ENCODE peak calls at places on chromosomes 7 and 10, in six cellular contexts. One of them, this sample, is unnamed.

GRCh38 chr7:74027683-74028320 is at the start of gene ELN:
- DNase-seq in renal cortical epithelial cell: no peak
- DNase-seq in HCEC 1CT: peak; percentile 11
- DNase-seq in DMS153: no peak
- DNase-seq in NAMALWA: no peak
- DNase-seq in stimulated activated CD4-positive, alpha-beta T cell treated with anti-CD3 and anti-CD28 coated beads, Interleukin-2, amount 100 ng/mL, for 48 hours: no peak
- DNase-seq in this sample: no peak

GRCh38 chr7:101882595-101883564 is 65.5 kb downstream of the CUX1 start:
- DNase-seq in NAMALWA: no peak
- DNase-seq in HCEC 1CT: peak; percentile 100
- DNase-seq in stimulated activated CD4-positive, alpha-beta T cell treated with anti-CD3 and anti-CD28 coated beads, Interleukin-2, amount 100 ng/mL, for 48 hours: no peak
- DNase-seq in renal cortical epithelial cell: peak; percentile 99
- DNase-seq in DMS153: peak; percentile 87
- DNase-seq in this sample: no peak

GRCh38 chr10:10222288-10222945 is 795.3 kb upstream of the CELF2 start:
- DNase-seq in NAMALWA: no peak
- DNase-seq in HCEC 1CT: peak; percentile 1
- DNase-seq in stimulated activated CD4-positive, alpha-beta T cell treated with anti-CD3 and anti-CD28 coated beads, Interleukin-2, amount 100 ng/mL, for 48 hours: no peak
- DNase-seq in renal cortical epithelial cell: no peak
- DNase-seq in DMS153: no peak
- DNase-seq in this sample: no peak

GRCh38 chr10:70967591-70968588 is 79.5 kb upstream of the PCBD1 start:
- DNase-seq in DMS153: no peak
- DNase-seq in stimulated activated CD4-positive, alpha-beta T cell treated with anti-CD3 and anti-CD28 coated beads, Interleukin-2, amount 100 ng/mL, for 48 hours: no peak
- DNase-seq in NAMALWA: no peak
- DNase-seq in renal cortical epithelial cell: peak; percentile 8
- DNase-seq in HCEC 1CT: no peak
- DNase-seq in this sample: no peak

GRCh38 chr7:156169474-156170370 is 357.5 kb upstream of the SHH start:
- DNase-seq in HCEC 1CT: no peak
- DNase-seq in stimulated activated CD4-positive, alpha-beta T cell treated with anti-CD3 and anti-CD28 coated beads, Interleukin-2, amount 100 ng/mL, for 48 hours: no peak
- DNase-seq in DMS153: no peak
- DNase-seq in renal cortical epithelial cell: no peak
- DNase-seq in NAMALWA: no peak
- DNase-seq in this sample: no peak

GRCh38 chr7:73894851-73895441 is 34.0 kb downstream of the TMEM270 start:
- DNase-seq in HCEC 1CT: peak; percentile 95
- DNase-seq in NAMALWA: no peak
- DNase-seq in renal cortical epithelial cell: peak; percentile 59
- DNase-seq in stimulated activated CD4-positive, alpha-beta T cell treated with anti-CD3 and anti-CD28 coated beads, Interleukin-2, amount 100 ng/mL, for 48 hours: no peak
- DNase-seq in DMS153: no peak
- DNase-seq in this sample: no peak

GRCh38 chr7:18890134-18890533 is 227.3 kb downstream of the TWIST1 start:
- DNase-seq in DMS153: no peak
- DNase-seq in NAMALWA: no peak
- DNase-seq in stimulated activated CD4-positive, alpha-beta T cell treated with anti-CD3 and anti-CD28 coated beads, Interleukin-2, amount 100 ng/mL, for 48 hours: no peak
- DNase-seq in HCEC 1CT: peak; percentile 87
- DNase-seq in renal cortical epithelial cell: peak; percentile 25
- DNase-seq in this sample: no peak

GRCh38 chr10:878333-878753 is 53.2 kb downstream of the LARP4B start:
- DNase-seq in renal cortical epithelial cell: no peak
- DNase-seq in DMS153: no peak
- DNase-seq in HCEC 1CT: no peak
- DNase-seq in NAMALWA: no peak
- DNase-seq in stimulated activated CD4-positive, alpha-beta T cell treated with anti-CD3 and anti-CD28 coated beads, Interleukin-2, amount 100 ng/mL, for 48 hours: no peak
- DNase-seq in this sample: no peak

GRCh38 chr7:27165655-27166474 is 528 bp upstream of the HOXA9 start:
- DNase-seq in DMS153: no peak
- DNase-seq in stimulated activated CD4-positive, alpha-beta T cell treated with anti-CD3 and anti-CD28 coated beads, Interleukin-2, amount 100 ng/mL, for 48 hours: no peak
- DNase-seq in renal cortical epithelial cell: no peak
- DNase-seq in NAMALWA: no peak
- DNase-seq in HCEC 1CT: peak; percentile 52
- DNase-seq in this sample: no peak

GRCh38 chr7:5636914-5637313 is 144.5 kb downstream of the RNF216 start:
- DNase-seq in DMS153: no peak
- DNase-seq in renal cortical epithelial cell: peak; percentile 71
- DNase-seq in HCEC 1CT: peak; percentile 60
- DNase-seq in stimulated activated CD4-positive, alpha-beta T cell treated with anti-CD3 and anti-CD28 coated beads, Interleukin-2, amount 100 ng/mL, for 48 hours: no peak
- DNase-seq in NAMALWA: no peak
- DNase-seq in this sample: no peak

GRCh38 chr7:74514131-74514591 is 60.5 kb downstream of the GTF2IRD1 start:
- DNase-seq in stimulated activated CD4-positive, alpha-beta T cell treated with anti-CD3 and anti-CD28 coated beads, Interleukin-2, amount 100 ng/mL, for 48 hours: no peak
- DNase-seq in DMS153: peak; percentile 81
- DNase-seq in HCEC 1CT: no peak
- DNase-seq in renal cortical epithelial cell: no peak
- DNase-seq in NAMALWA: no peak
- DNase-seq in this sample: no peak

GRCh38 chr7:129790136-129790535 is 162.6 kb downstream of the UBE2H start:
- DNase-seq in renal cortical epithelial cell: no peak
- DNase-seq in stimulated activated CD4-positive, alpha-beta T cell treated with anti-CD3 and anti-CD28 coated beads, Interleukin-2, amount 100 ng/mL, for 48 hours: no peak
- DNase-seq in HCEC 1CT: peak; percentile 68
- DNase-seq in DMS153: no peak
- DNase-seq in NAMALWA: no peak
- DNase-seq in this sample: no peak

GRCh38 chr10:112807013-112807412 is 143.0 kb upstream of the TCF7L2 start:
- DNase-seq in NAMALWA: no peak
- DNase-seq in DMS153: no peak
- DNase-seq in HCEC 1CT: no peak
- DNase-seq in stimulated activated CD4-positive, alpha-beta T cell treated with anti-CD3 and anti-CD28 coated beads, Interleukin-2, amount 100 ng/mL, for 48 hours: no peak
- DNase-seq in renal cortical epithelial cell: no peak
- DNase-seq in this sample: no peak

GRCh38 chr10:128062331-128062730 is 63.9 kb downstream of the MKI67 start:
- DNase-seq in HCEC 1CT: no peak
- DNase-seq in renal cortical epithelial cell: no peak
- DNase-seq in NAMALWA: peak; percentile 13
- DNase-seq in stimulated activated CD4-positive, alpha-beta T cell treated with anti-CD3 and anti-CD28 coated beads, Interleukin-2, amount 100 ng/mL, for 48 hours: no peak
- DNase-seq in DMS153: no peak
- DNase-seq in this sample: no peak

GRCh38 chr10:26557641-26558014 is 119.5 kb downstream of the APBB1IP start:
- DNase-seq in renal cortical epithelial cell: peak; percentile 75
- DNase-seq in stimulated activated CD4-positive, alpha-beta T cell treated with anti-CD3 and anti-CD28 coated beads, Interleukin-2, amount 100 ng/mL, for 48 hours: no peak
- DNase-seq in DMS153: no peak
- DNase-seq in NAMALWA: no peak
- DNase-seq in HCEC 1CT: no peak
- DNase-seq in this sample: no peak

GRCh38 chr10:131688304-131688703 is 212.5 kb upstream of the PPP2R2D start:
- DNase-seq in NAMALWA: no peak
- DNase-seq in renal cortical epithelial cell: no peak
- DNase-seq in DMS153: no peak
- DNase-seq in stimulated activated CD4-positive, alpha-beta T cell treated with anti-CD3 and anti-CD28 coated beads, Interleukin-2, amount 100 ng/mL, for 48 hours: no peak
- DNase-seq in HCEC 1CT: no peak
- DNase-seq in this sample: no peak

GRCh38 chr10:126932516-126932915 is 27.3 kb downstream of the DOCK1 start:
- DNase-seq in stimulated activated CD4-positive, alpha-beta T cell treated with anti-CD3 and anti-CD28 coated beads, Interleukin-2, amount 100 ng/mL, for 48 hours: no peak
- DNase-seq in NAMALWA: no peak
- DNase-seq in HCEC 1CT: no peak
- DNase-seq in DMS153: no peak
- DNase-seq in renal cortical epithelial cell: no peak
- DNase-seq in this sample: no peak

GRCh38 chr7:112398534-112398933 is 51.7 kb upstream of the IFRD1 start:
- DNase-seq in DMS153: no peak
- DNase-seq in renal cortical epithelial cell: no peak
- DNase-seq in NAMALWA: no peak
- DNase-seq in HCEC 1CT: no peak
- DNase-seq in stimulated activated CD4-positive, alpha-beta T cell treated with anti-CD3 and anti-CD28 coated beads, Interleukin-2, amount 100 ng/mL, for 48 hours: no peak
- DNase-seq in this sample: no peak

GRCh38 chr7:87574630-87575029 is 26.1 kb downstream of the ABCB1 start:
- DNase-seq in NAMALWA: no peak
- DNase-seq in stimulated activated CD4-positive, alpha-beta T cell treated with anti-CD3 and anti-CD28 coated beads, Interleukin-2, amount 100 ng/mL, for 48 hours: no peak
- DNase-seq in DMS153: no peak
- DNase-seq in renal cortical epithelial cell: peak; percentile 89
- DNase-seq in HCEC 1CT: peak; percentile 64
- DNase-seq in this sample: no peak

GRCh38 chr7:159147246-159147645 is 2.6 kb upstream of the VIPR2 start:
- DNase-seq in renal cortical epithelial cell: no peak
- DNase-seq in stimulated activated CD4-positive, alpha-beta T cell treated with anti-CD3 and anti-CD28 coated beads, Interleukin-2, amount 100 ng/mL, for 48 hours: no peak
- DNase-seq in HCEC 1CT: no peak
- DNase-seq in NAMALWA: no peak
- DNase-seq in DMS153: no peak
- DNase-seq in this sample: no peak

GRCh38 chr10:24384954-24385353 is 176.0 kb downstream of the KIAA1217 start:
- DNase-seq in NAMALWA: no peak
- DNase-seq in stimulated activated CD4-positive, alpha-beta T cell treated with anti-CD3 and anti-CD28 coated beads, Interleukin-2, amount 100 ng/mL, for 48 hours: no peak
- DNase-seq in HCEC 1CT: no peak
- DNase-seq in renal cortical epithelial cell: no peak
- DNase-seq in DMS153: no peak
- DNase-seq in this sample: no peak

GRCh38 chr10:129307141-129307540 is 159.9 kb upstream of the MGMT start:
- DNase-seq in NAMALWA: no peak
- DNase-seq in renal cortical epithelial cell: peak; percentile 77
- DNase-seq in HCEC 1CT: no peak
- DNase-seq in DMS153: no peak
- DNase-seq in stimulated activated CD4-positive, alpha-beta T cell treated with anti-CD3 and anti-CD28 coated beads, Interleukin-2, amount 100 ng/mL, for 48 hours: no peak
- DNase-seq in this sample: no peak

GRCh38 chr10:73439055-73439454 is 5.7 kb upstream of the MSS51 start:
- DNase-seq in HCEC 1CT: peak; percentile 74
- DNase-seq in NAMALWA: no peak
- DNase-seq in renal cortical epithelial cell: no peak
- DNase-seq in stimulated activated CD4-positive, alpha-beta T cell treated with anti-CD3 and anti-CD28 coated beads, Interleukin-2, amount 100 ng/mL, for 48 hours: no peak
- DNase-seq in DMS153: no peak
- DNase-seq in this sample: no peak

GRCh38 chr10:22659901-22660300 is 54.5 kb downstream of the PIP4K2A start:
- DNase-seq in HCEC 1CT: no peak
- DNase-seq in renal cortical epithelial cell: no peak
- DNase-seq in NAMALWA: no peak
- DNase-seq in stimulated activated CD4-positive, alpha-beta T cell treated with anti-CD3 and anti-CD28 coated beads, Interleukin-2, amount 100 ng/mL, for 48 hours: no peak
- DNase-seq in DMS153: no peak
- DNase-seq in this sample: no peak

GRCh38 chr10:112750427-112751167 is 199.4 kb upstream of the TCF7L2 start:
- DNase-seq in stimulated activated CD4-positive, alpha-beta T cell treated with anti-CD3 and anti-CD28 coated beads, Interleukin-2, amount 100 ng/mL, for 48 hours: no peak
- DNase-seq in DMS153: no peak
- DNase-seq in NAMALWA: no peak
- DNase-seq in renal cortical epithelial cell: no peak
- DNase-seq in HCEC 1CT: no peak
- DNase-seq in this sample: no peak

GRCh38 chr10:99654791-99655190 is 4.5 kb upstream of the ENTPD7 start:
- DNase-seq in HCEC 1CT: no peak
- DNase-seq in renal cortical epithelial cell: peak; percentile 27
- DNase-seq in stimulated activated CD4-positive, alpha-beta T cell treated with anti-CD3 and anti-CD28 coated beads, Interleukin-2, amount 100 ng/mL, for 48 hours: no peak
- DNase-seq in NAMALWA: no peak
- DNase-seq in DMS153: no peak
- DNase-seq in this sample: no peak

GRCh38 chr10:93309062-93309461 is 173.1 kb downstream of the MYOF start:
- DNase-seq in DMS153: no peak
- DNase-seq in NAMALWA: no peak
- DNase-seq in renal cortical epithelial cell: peak; percentile 27
- DNase-seq in HCEC 1CT: peak; percentile 14
- DNase-seq in stimulated activated CD4-positive, alpha-beta T cell treated with anti-CD3 and anti-CD28 coated beads, Interleukin-2, amount 100 ng/mL, for 48 hours: no peak
- DNase-seq in this sample: no peak

This sample was measured in T-cell.